ENCODE peak calls at places on chromosomes 4 and X, in four cellular contexts. G is neural crest cell, A is right lobe of liver, K is ascending aorta. J is an unnamed sample.

GRCh38 chrX:74179499-74179898 is 124.5 kb upstream of the ZCCHC13 start:
- DNase-seq in G (no peak), A (no peak), K (no peak), J (no peak)

GRCh38 chr4:118842055-118842454 is 6.1 kb upstream of the SEC24D start:
- DNase-seq in G (no peak), A (no peak), K (no peak), J (no peak)

GRCh38 chr4:107279729-107280128 is 243.6 kb upstream of the DKK2 start:
- DNase-seq in G (no peak), A (no peak), K (no peak), J (no peak)

GRCh38 chr4:182145360-182145905 is 97.8 kb upstream of the TENM3 start:
- DNase-seq in G (no peak), A (no peak), K (no peak), J (no peak)

GRCh38 chrX:101415180-101416130 is 7.4 kb downstream of the HNRNPH2 start:
- DNase-seq in G (peak), A (no peak), K (no peak), J (peak)

GRCh38 chrX:150203249-150203647 is 159.9 kb upstream of the MAMLD1 start:
- DNase-seq in G (no peak), A (no peak), K (no peak), J (peak)

GRCh38 chr4:101127176-101127790 is 220.0 kb downstream of the PPP3CA start:
- DNase-seq in G (no peak), A (no peak), K (no peak), J (no peak)

GRCh38 chr4:156242390-156242789 is 288.7 kb upstream of the CTSO start:
- DNase-seq in G (no peak), A (no peak), K (no peak), J (no peak)

GRCh38 chr4:153486281-153487151 is 20.4 kb downstream of the TMEM131L start:
- DNase-seq in G (no peak), A (no peak), K (no peak), J (peak)

GRCh38 chrX:48826135-48826875 is at the start of gene ERAS:
- DNase-seq in G (no peak), A (no peak), K (no peak), J (peak)

GRCh38 chr4:161815841-161816240 is 348.0 kb downstream of the FSTL5 start:
- DNase-seq in G (no peak), A (no peak), K (no peak), J (no peak)

GRCh38 chrX:96770315-96770714 is 85.7 kb downstream of the DIAPH2 start:
- DNase-seq in G (no peak), A (no peak), K (no peak), J (peak)

GRCh38 chrX:96776966-96777365 is 92.3 kb downstream of the DIAPH2 start:
- DNase-seq in G (no peak), A (no peak), K (no peak), J (no peak)

GRCh38 chrX:96774116-96774515 is 89.5 kb downstream of the DIAPH2 start:
- DNase-seq in G (no peak), A (no peak), K (no peak), J (no peak)

DNA sequence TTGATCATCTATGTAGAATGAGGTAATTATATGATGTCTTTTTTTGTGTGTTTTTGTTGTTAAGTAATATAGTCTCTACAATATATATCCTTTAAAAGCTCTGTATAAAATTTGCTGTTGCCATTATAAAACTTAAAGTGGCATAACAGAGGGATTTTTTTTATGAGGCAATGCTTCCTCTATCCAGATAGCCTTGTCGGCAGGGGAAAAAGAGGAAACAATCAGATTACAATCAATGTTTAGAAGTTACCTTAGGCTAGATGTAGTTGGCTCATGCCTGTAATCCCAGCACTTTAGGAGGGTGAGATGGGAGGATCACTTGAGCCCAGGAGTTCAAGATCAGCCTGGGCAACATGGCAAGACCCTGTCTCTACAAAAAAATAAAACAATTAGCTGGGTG is 86.9 kb downstream of the DIAPH2 start:
- DNase-seq in G (no peak), A (no peak), K (no peak), J (no peak)
- TF ChIP-seq CTCF in G (no peak), A (no peak), K (no peak), J (no peak)

GRCh38 chr4:7333801-7334421 is 100.8 kb downstream of the PSAPL1 start:
- DNase-seq in G (no peak), A (peak), K (no peak), J (no peak)
- TF ChIP-seq CTCF in G (no peak), A (no peak), K (no peak), J (no peak)

GRCh38 chr4:145775406-145775805 is 95.5 kb downstream of the C4orf51 start:
- DNase-seq in G (no peak), A (no peak), K (no peak), J (no peak)
- TF ChIP-seq CTCF in G (no peak), A (no peak), K (no peak), J (no peak)

GRCh38 chrX:131762802-131763234 is 218.9 kb downstream of the OR13H1 start:
- DNase-seq in G (no peak), A (no peak), K (no peak), J (peak)
- TF ChIP-seq CTCF in G (no peak), A (peak), K (peak), J (no peak)